ENCODE peak calls at places on chromosome 19, in nine cellular contexts. A is breast epithelium, K is thyroid gland, I is endothelial cell of umbilical vein, V is psoas muscle, W is lung, U is suprapubic skin, H is foreskin keratinocyte, E is cardiac muscle cell. T is an unnamed sample.

GRCh38 chr19:17889609-17890214 is 18.0 kb downstream of the SLC5A5 start:
- DNase-seq in A (no peak), K (no peak), I (peak; percentile 44), V (no peak), W (no peak), U (no peak), H (no peak), E (peak; percentile 86), T (peak; percentile 70)

GRCh38 chr19:8635422-8635821 is 5.0 kb downstream of the NFILZ start:
- DNase-seq in A (no peak), K (no peak), I (no peak), V (no peak), W (no peak), U (no peak), H (no peak), E (no peak), T (no peak)

GRCh38 chr19:39341122-39341719 is 1.0 kb upstream of the SAMD4B start:
- DNase-seq in A (peak; percentile 46), K (peak; percentile 26), I (no peak), V (no peak), W (peak; percentile 39), U (no peak), H (no peak), E (peak; percentile 52), T (peak; percentile 57)

GRCh38 chr19:19662866-19663291 is 597 bp downstream of the ATP13A1 start:
- DNase-seq in A (no peak), K (no peak), I (no peak), V (no peak), W (peak; percentile 44), U (peak; percentile 73), H (peak; percentile 27), E (no peak), T (no peak)

GRCh38 chr19:16588824-16589577 is 16.8 kb upstream of the SLC35E1 start:
- DNase-seq in A (no peak), K (no peak), I (no peak), V (no peak), W (no peak), U (no peak), H (no peak), E (no peak), T (no peak)

GRCh38 chr19:13051581-13052165 is 51.0 kb downstream of the LYL1 start:
- DNase-seq in A (peak; percentile 67), K (peak; percentile 96), I (peak; percentile 49), V (peak; percentile 74), W (peak; percentile 83), U (no peak), H (no peak), E (peak; percentile 87), T (peak; percentile 93)

GRCh38 chr19:43694553-43694952 is 21.3 kb upstream of the IRGC start:
- DNase-seq in A (no peak), K (no peak), I (no peak), V (no peak), W (no peak), U (no peak), H (no peak), E (no peak), T (no peak)

GRCh38 chr19:51294977-51295375 is 16.5 kb upstream of the IGLON5 start:
- DNase-seq in A (no peak), K (no peak), I (no peak), V (no peak), W (no peak), U (peak; percentile 45), H (no peak), E (no peak), T (no peak)

GRCh38 chr19:43438291-43439162 is 23.8 kb downstream of the TEX101 start:
- DNase-seq in A (no peak), K (no peak), I (no peak), V (peak; percentile 20), W (peak; percentile 49), U (peak; percentile 84), H (peak; percentile 61), E (no peak), T (no peak)

DNA sequence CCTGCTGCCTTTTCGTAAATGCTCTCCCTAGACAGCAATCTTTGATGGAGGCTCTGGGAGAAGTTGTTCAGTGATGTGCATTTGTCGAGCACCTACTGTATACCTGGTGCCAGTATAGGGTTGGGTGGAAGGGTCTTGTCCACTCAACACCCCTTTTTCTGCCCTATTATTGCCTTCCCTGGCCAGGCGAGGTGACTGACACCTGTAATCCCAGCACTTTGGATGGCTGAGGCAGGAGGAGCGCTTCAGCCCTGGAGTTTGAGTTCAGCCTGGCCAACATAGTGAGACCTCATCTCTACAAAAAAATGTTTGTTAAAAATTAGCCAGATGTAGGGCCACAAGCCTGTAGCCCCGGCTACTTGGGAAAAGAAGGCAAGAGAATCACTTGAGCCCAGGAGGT is 49.3 kb downstream of the NFIC start:
- DNase-seq in A (no peak), K (no peak), I (no peak), V (no peak), W (no peak), U (no peak), H (no peak), E (no peak), T (no peak)
- H3K27me3 ChIP-seq in A (no peaks in the 10 kb centered on the region), K (no peaks in the 10 kb centered on the region), I (no peaks in the 10 kb centered on the region), V (no peaks in the 10 kb centered on the region), W (no peaks in the 10 kb centered on the region), U (no peaks in the 10 kb centered on the region), H (no peaks in the 10 kb centered on the region), E (no peaks in the 10 kb centered on the region), T (no peaks in the 10 kb centered on the region)

DNA sequence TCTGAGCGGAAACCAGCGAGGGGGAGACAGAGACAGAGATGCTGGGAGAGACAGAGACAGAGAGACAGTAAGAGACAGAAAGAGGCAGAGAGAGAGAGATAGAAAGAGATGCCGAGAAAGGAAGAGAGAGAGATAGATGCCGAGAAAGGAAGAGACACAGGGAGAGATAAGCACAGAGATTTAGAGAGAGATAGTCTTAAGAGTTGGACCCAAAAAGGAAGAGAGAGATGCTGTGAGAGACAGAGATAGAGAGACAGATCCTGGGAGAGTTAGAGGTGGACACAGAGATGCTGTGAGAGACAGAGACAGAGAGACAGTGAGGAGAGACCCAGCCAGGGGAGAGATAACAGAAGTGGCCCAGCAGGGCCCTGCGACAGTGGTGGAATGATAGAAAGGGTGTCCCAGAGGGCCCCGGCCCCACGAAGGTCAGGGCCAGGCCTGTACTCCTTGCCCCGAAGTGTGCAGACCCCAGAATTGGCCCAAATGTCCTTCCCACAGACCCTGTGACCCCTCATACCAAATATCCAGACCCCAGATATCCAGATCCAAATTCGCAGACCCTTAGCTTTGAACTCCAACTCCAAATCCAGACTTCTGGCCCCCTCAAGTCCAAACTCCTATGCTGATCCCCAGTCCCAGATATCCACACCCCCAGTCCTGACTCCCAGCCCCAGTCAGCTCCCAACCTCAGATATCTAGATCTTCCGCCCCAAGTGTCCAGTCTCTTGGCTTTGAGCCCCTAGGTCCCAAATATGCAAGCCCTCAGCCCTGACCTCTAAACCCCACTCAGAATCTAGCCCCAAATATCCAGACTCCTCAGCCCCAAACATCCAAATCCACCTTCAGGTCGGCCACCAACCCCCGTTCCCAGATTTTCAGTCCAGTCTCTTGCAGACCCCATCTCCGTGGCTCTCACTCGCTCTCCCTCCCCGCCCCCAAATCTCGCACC is 1.1 kb downstream of the ERFL start:
- DNase-seq in A (no peak), K (no peak), I (no peak), V (no peak), W (no peak), U (no peak), H (no peak), E (no peak), T (no peak)
- TF ChIP-seq CTCF in A (no peak), K (no peak), I (no peak), V (no peak), W (no peak), U (no peak), H (no peak), E (no peak), T (no peak)

GRCh38 chr19:46489445-46490272 is 6.0 kb downstream of the PNMA8B start:
- DNase-seq in A (no peak), K (no peak), I (peak; percentile 25), V (peak; percentile 65), W (no peak), U (peak; percentile 83), H (no peak), E (no peak), T (no peak)

GRCh38 chr19:46487178-46487801 is 8.4 kb downstream of the PNMA8B start:
- DNase-seq in A (no peak), K (no peak), I (peak; percentile 13), V (no peak), W (no peak), U (no peak), H (no peak), E (no peak), T (no peak)

GRCh38 chr19:46487802-46488445 is 7.7 kb downstream of the PNMA8B start:
- DNase-seq in A (peak; percentile 70), K (peak; percentile 73), I (peak; percentile 58), V (peak; percentile 79), W (peak; percentile 75), U (peak; percentile 92), H (peak; percentile 32), E (peak; percentile 89), T (peak; percentile 86)

GRCh38 chr19:46486358-46486757 is 9.3 kb downstream of the PNMA8B start:
- DNase-seq in A (no peak), K (no peak), I (no peak), V (no peak), W (no peak), U (no peak), H (no peak), E (no peak), T (no peak)

DNA sequence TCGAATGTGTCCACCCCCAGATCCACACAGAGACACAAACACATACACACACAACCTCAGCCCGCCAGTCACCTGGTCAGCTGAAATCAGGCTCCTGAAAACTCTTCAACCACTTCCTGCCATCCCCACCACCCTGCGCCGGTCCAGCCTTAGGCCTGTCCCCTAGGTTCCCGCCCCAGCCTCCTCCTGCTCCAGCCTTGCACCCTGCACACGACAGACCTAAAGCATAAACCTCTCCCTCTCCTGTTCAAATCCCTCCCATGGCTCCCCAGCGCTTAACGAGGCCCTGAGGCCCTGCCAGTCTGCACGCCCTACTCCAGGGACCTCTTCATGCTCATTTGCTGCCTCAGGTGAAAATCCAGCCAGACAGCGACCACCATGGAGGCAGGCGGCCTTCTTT is 7.1 kb downstream of the PNMA8B start:
- DNase-seq in A (no peak), K (no peak), I (no peak), V (no peak), W (no peak), U (no peak), H (no peak), E (no peak), T (no peak)
- H3K27me3 ChIP-seq in A (peaks cover 3% of the 10 kb centered on the region), K (peaks cover 12% of the 10 kb centered on the region), I (peaks cover 54% of the 10 kb centered on the region), V (peaks cover 65% of the 10 kb centered on the region), W (peaks cover 2% of the 10 kb centered on the region), U (peaks cover 43% of the 10 kb centered on the region), H (peaks cover 22% of the 10 kb centered on the region), E (peaks cover 16% of the 10 kb centered on the region), T (peaks cover 1% of the 10 kb centered on the region)

DNA sequence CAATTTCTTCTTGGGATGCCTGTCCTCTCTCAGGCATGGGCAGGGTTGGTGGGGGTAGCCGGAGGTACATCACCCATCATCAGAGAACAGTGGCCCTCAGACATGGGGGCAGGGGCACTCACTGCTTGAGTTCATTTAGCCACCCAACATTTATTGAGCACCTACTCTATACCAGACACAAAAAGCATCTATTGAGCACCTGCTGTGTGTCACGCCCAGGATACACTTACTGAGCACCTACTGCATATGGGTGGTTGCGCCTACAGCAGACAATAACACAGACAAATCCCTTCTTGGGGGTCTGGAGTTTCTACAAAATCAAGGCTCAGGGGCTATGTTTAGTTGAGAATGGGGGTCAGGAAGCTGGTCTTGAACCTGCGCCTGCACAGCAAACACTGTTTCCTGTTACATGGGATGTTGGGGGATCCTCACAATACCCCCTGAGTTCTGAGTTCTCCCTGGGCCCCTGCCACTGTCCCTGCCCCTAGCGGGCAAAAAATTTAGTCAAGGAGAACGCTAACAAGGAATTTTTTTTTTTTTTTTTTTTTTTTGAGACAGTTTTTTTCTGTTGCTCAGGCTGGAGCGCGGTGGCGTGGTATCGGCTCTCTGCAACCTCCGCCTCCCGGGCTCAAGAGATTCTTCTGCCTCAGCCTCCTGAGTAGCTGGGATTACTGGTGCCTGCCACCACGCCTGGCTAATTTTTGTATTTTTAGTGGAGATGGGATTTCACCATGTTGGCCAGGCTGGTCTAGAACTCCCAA is 11.6 kb downstream of the RCN3 start:
- DNase-seq in A (no peak), K (no peak), I (no peak), V (no peak), W (no peak), U (no peak), H (no peak), E (no peak), T (no peak)
- TF ChIP-seq CTCF in A (no peak), K (no peak), I (no peak), V (no peak), W (no peak), U (no peak), H (no peak), E (no peak), T (no peak)

T was measured in Caco-2.